ENCODE peak calls at places on chromosomes 7 and 10, in nine cellular contexts. J is IMR-90; R is stimulated activated naive CD8-positive, alpha-beta T cell treated with anti-CD3 and anti-CD28 coated beads, Interleukin-15, amount 100 ng/mL, for 72 hours; S is brain microvascular endothelial cell; W is heart left ventricle; C is mesothelial cell of epicardium; Y is activated CD4-positive, CD25-positive, alpha-beta regulatory T cell; D is stimulated activated CD8-positive, alpha-beta memory T cell treated with anti-CD3 and anti-CD28 coated beads, Interleukin-2, amount 100 ng/mL, for 1 hour; X is AG04449. V is an unnamed sample.

GRCh38 chr10:118832242-118832651 is 77.5 kb upstream of the CACUL1 start:
- DNase-seq in J (peak), R (no peak), S (no peak), W (peak), C (no peak), Y (no peak), D (no peak), X (no peak), V (peak)

GRCh38 chr7:27141591-27142561 is 1.6 kb downstream of the HOXA5 start:
- DNase-seq in J (no peak), R (no peak), S (no peak), W (no peak), C (peak), Y (no peak), D (no peak), X (no peak), V (peak)

GRCh38 chr10:81116990-81117389 is 579.3 kb downstream of the SH2D4B start:
- DNase-seq in J (no peak), R (no peak), S (no peak), W (no peak), C (no peak), Y (no peak), D (no peak), X (no peak), V (no peak)

GRCh38 chr7:120272896-120273475 is at the start of gene KCND2:
- DNase-seq in J (no peak), R (no peak), S (no peak), W (no peak), C (peak), Y (no peak), D (no peak), X (no peak), V (no peak)

GRCh38 chr7:3206771-3207191 is 94.3 kb upstream of the SDK1 start:
- DNase-seq in J (no peak), R (no peak), S (no peak), W (no peak), C (peak), Y (no peak), D (no peak), X (no peak), V (no peak)

GRCh38 chr7:13279854-13280435 is 592.5 kb downstream of the ARL4A start:
- DNase-seq in J (peak), R (no peak), S (no peak), W (no peak), C (no peak), Y (no peak), D (no peak), X (no peak), V (peak)

GRCh38 chr7:69674701-69675182 is 76.5 kb downstream of the AUTS2 start:
- DNase-seq in J (no peak), R (no peak), S (no peak), W (no peak), C (no peak), Y (no peak), D (no peak), X (no peak), V (no peak)

GRCh38 chr10:74008212-74008731 is 10.4 kb downstream of the VCL start:
- DNase-seq in J (peak), R (no peak), S (no peak), W (no peak), C (no peak), Y (no peak), D (no peak), X (peak), V (peak)

GRCh38 chr10:3091346-3091787 is 24.0 kb downstream of the PFKP start:
- DNase-seq in J (peak), R (no peak), S (peak), W (no peak), C (no peak), Y (no peak), D (no peak), X (peak), V (peak)

GRCh38 chr7:27377988-27378387 is 135.4 kb downstream of the EVX1 start:
- DNase-seq in J (no peak), R (no peak), S (no peak), W (no peak), C (no peak), Y (no peak), D (no peak), X (no peak), V (no peak)

GRCh38 chr7:19378340-19378704 is 233.1 kb upstream of the FERD3L start:
- DNase-seq in J (no peak), R (no peak), S (no peak), W (no peak), C (no peak), Y (no peak), D (no peak), X (no peak), V (peak)

GRCh38 chr7:23852135-23852534 is 142.1 kb downstream of the STK31 start:
- DNase-seq in J (no peak), R (no peak), S (peak), W (no peak), C (no peak), Y (no peak), D (no peak), X (no peak), V (no peak)

GRCh38 chr10:12350167-12350872 is 973 bp downstream of the CAMK1D start:
- DNase-seq in J (peak), R (peak), S (peak), W (no peak), C (peak), Y (no peak), D (no peak), X (no peak), V (no peak)

GRCh38 chr10:89217057-89217990 is 10.2 kb upstream of the CH25H start:
- DNase-seq in J (peak), R (peak), S (peak), W (no peak), C (peak), Y (peak), D (peak), X (no peak), V (peak)

GRCh38 chr7:139034336-139034735 is 1.5 kb downstream of the ZC3HAV1L start:
- DNase-seq in J (peak), R (no peak), S (no peak), W (no peak), C (no peak), Y (no peak), D (no peak), X (no peak), V (peak)

GRCh38 chr7:50331564-50332208 is 27.2 kb downstream of the IKZF1 start:
- DNase-seq in J (no peak), R (peak), S (no peak), W (no peak), C (no peak), Y (no peak), D (no peak), X (no peak), V (no peak)

GRCh38 chr7:117164578-117164977 is 158.3 kb downstream of the WNT2 start:
- DNase-seq in J (peak), R (no peak), S (no peak), W (no peak), C (no peak), Y (no peak), D (no peak), X (no peak), V (peak)

GRCh38 chr10:78905940-78906308 is 162.8 kb upstream of the ZMIZ1 start:
- DNase-seq in J (no peak), R (no peak), S (no peak), W (no peak), C (peak), Y (no peak), D (no peak), X (no peak), V (no peak)

GRCh38 chr7:116502201-116503096 is 2.9 kb downstream of the CAV2 start:
- DNase-seq in J (no peak), R (no peak), S (no peak), W (no peak), C (no peak), Y (no peak), D (no peak), X (no peak), V (no peak)

GRCh38 chr10:96512524-96512991 is 1.2 kb downstream of the TLL2 start:
- DNase-seq in J (peak), R (peak), S (no peak), W (peak), C (peak), Y (no peak), D (no peak), X (no peak), V (no peak)

GRCh38 chr7:50806143-50806542 is 23.4 kb upstream of the GRB10 start:
- DNase-seq in J (no peak), R (no peak), S (no peak), W (no peak), C (no peak), Y (no peak), D (no peak), X (no peak), V (no peak)

GRCh38 chr10:100807241-100808050 is 62.1 kb downstream of the PAX2 start:
- DNase-seq in J (no peak), R (no peak), S (no peak), W (no peak), C (no peak), Y (no peak), D (no peak), X (no peak), V (no peak)

GRCh38 chr10:3935933-3936359 is 150.9 kb upstream of the KLF6 start:
- DNase-seq in J (no peak), R (no peak), S (no peak), W (no peak), C (no peak), Y (no peak), D (no peak), X (no peak), V (no peak)

GRCh38 chr10:93552780-93553179 is 13.7 kb upstream of the FFAR4 start:
- DNase-seq in J (no peak), R (no peak), S (no peak), W (no peak), C (no peak), Y (no peak), D (no peak), X (no peak), V (no peak)

GRCh38 chr10:128062837-128063563 is 63.2 kb downstream of the MKI67 start:
- DNase-seq in J (no peak), R (peak), S (no peak), W (no peak), C (no peak), Y (no peak), D (no peak), X (no peak), V (no peak)

GRCh38 chr10:89262331-89263020 is 10.9 kb upstream of the LIPA start:
- DNase-seq in J (peak), R (no peak), S (no peak), W (no peak), C (no peak), Y (no peak), D (no peak), X (peak), V (peak)

GRCh38 chr7:90111-91063 is 102.0 kb upstream of the FAM20C start:
- DNase-seq in J (peak), R (no peak), S (no peak), W (no peak), C (no peak), Y (no peak), D (no peak), X (peak), V (peak)

GRCh38 chr10:129711261-129711660 is 244.2 kb downstream of the MGMT start:
- DNase-seq in J (no peak), R (no peak), S (no peak), W (no peak), C (no peak), Y (no peak), D (no peak), X (no peak), V (no peak)

GRCh38 chr10:33198610-33199009 is 135.9 kb downstream of the NRP1 start:
- DNase-seq in J (no peak), R (no peak), S (no peak), W (no peak), C (no peak), Y (no peak), D (no peak), X (no peak), V (no peak)

GRCh38 chr7:13115157-13115772 is 427.8 kb downstream of the ARL4A start:
- DNase-seq in J (peak), R (no peak), S (no peak), W (no peak), C (no peak), Y (no peak), D (no peak), X (no peak), V (peak)

GRCh38 chr7:2482725-2483451 is 6.7 kb upstream of the GRIFIN start:
- DNase-seq in J (no peak), R (no peak), S (no peak), W (no peak), C (no peak), Y (no peak), D (no peak), X (no peak), V (no peak)

GRCh38 chr7:1046722-1047679 is 2.7 kb downstream of the GPR146 start:
- DNase-seq in J (no peak), R (no peak), S (no peak), W (no peak), C (no peak), Y (no peak), D (no peak), X (no peak), V (no peak)

GRCh38 chr10:111360260-111360925 is 283.6 kb downstream of the ADRA2A start:
- DNase-seq in J (no peak), R (peak), S (no peak), W (no peak), C (peak), Y (no peak), D (no peak), X (no peak), V (no peak)

GRCh38 chr7:43639858-43640491 is 57.1 kb downstream of the STK17A start:
- DNase-seq in J (peak), R (no peak), S (peak), W (peak), C (no peak), Y (no peak), D (no peak), X (no peak), V (peak)

GRCh38 chr7:139774376-139774775 is 3.4 kb downstream of the HIPK2 start:
- DNase-seq in J (peak), R (no peak), S (peak), W (no peak), C (no peak), Y (no peak), D (no peak), X (peak), V (peak)

GRCh38 chr10:86370006-86370585 is 3.5 kb upstream of the GRID1 start:
- DNase-seq in J (no peak), R (no peak), S (no peak), W (no peak), C (no peak), Y (no peak), D (no peak), X (no peak), V (no peak)

GRCh38 chr7:124208642-124209041 is 175.8 kb upstream of the TMEM229A start:
- DNase-seq in J (no peak), R (no peak), S (no peak), W (no peak), C (no peak), Y (no peak), D (no peak), X (no peak), V (no peak)

GRCh38 chr7:30468791-30469190 is 9.8 kb downstream of the NOD1 start:
- DNase-seq in J (peak), R (no peak), S (no peak), W (peak), C (no peak), Y (no peak), D (no peak), X (no peak), V (peak)